ENCODE peak calls at places on chromosomes 6 and 20, in four cellular contexts. One of them, this sample, is unnamed. For H3K4me1, the result is how much of the 10 kb centered on the place peaks cover.

GRCh38 chr6:30167101-30167500 is 3.8 kb downstream of the TRIM15 start:
- DNase-seq in A549: no peak
- DNase-seq in uterus: no peak
- DNase-seq in esophagus squamous epithelium: no peak
- DNase-seq in this sample: no peak

GRCh38 chr20:584375-585301 is 25.5 kb downstream of the TCF15 start:
- DNase-seq in esophagus squamous epithelium: no peak
- DNase-seq in uterus: no peak
- DNase-seq in A549: no peak
- DNase-seq in this sample: no peak

GRCh38 chr6:41427642-41428401 is 92.4 kb downstream of the NCR2 start:
- DNase-seq in A549: no peak
- DNase-seq in esophagus squamous epithelium: no peak
- DNase-seq in uterus: peak
- DNase-seq in this sample: peak

GRCh38 chr20:64083380-64084208 is 604 bp downstream of the LKAAEAR1 start:
- DNase-seq in esophagus squamous epithelium: no peak
- DNase-seq in uterus: peak
- DNase-seq in A549: peak
- DNase-seq in this sample: peak

GRCh38 chr6:15885624-15886023 is 222.8 kb upstream of the DTNBP1 start:
- DNase-seq in esophagus squamous epithelium: no peak
- DNase-seq in A549: no peak
- DNase-seq in uterus: no peak
- DNase-seq in this sample: no peak

GRCh38 chr20:13430346-13431002 is 208.3 kb downstream of the TASP1 start:
- DNase-seq in A549: no peak
- DNase-seq in esophagus squamous epithelium: no peak
- DNase-seq in uterus: no peak
- DNase-seq in this sample: no peak

GRCh38 chr6:31163922-31164321 is 5.5 kb downstream of the TCF19 start:
- DNase-seq in A549: no peak
- DNase-seq in uterus: no peak
- DNase-seq in esophagus squamous epithelium: no peak
- DNase-seq in this sample: peak

GRCh38 chr6:134240664-134241431 is 77.1 kb downstream of the SGK1 start:
- DNase-seq in A549: no peak
- DNase-seq in uterus: no peak
- DNase-seq in esophagus squamous epithelium: peak
- DNase-seq in this sample: peak

GRCh38 chr20:62190639-62191411 is 8.0 kb downstream of the MTG2 start:
- DNase-seq in A549: no peak
- DNase-seq in uterus: no peak
- DNase-seq in esophagus squamous epithelium: no peak
- DNase-seq in this sample: no peak

GRCh38 chr6:94733066-94733465 is 844.3 kb upstream of the MANEA start:
- DNase-seq in A549: no peak
- DNase-seq in uterus: no peak
- DNase-seq in esophagus squamous epithelium: no peak
- DNase-seq in this sample: no peak

GRCh38 chr6:130385059-130385695 is 19.4 kb downstream of the TMEM200A start:
- DNase-seq in esophagus squamous epithelium: no peak
- DNase-seq in uterus: no peak
- DNase-seq in A549: no peak
- DNase-seq in this sample: no peak

GRCh38 chr20:1507276-1507675 is 16.1 kb upstream of the SIRPB2 start:
- DNase-seq in A549: no peak
- DNase-seq in uterus: no peak
- DNase-seq in esophagus squamous epithelium: no peak
- DNase-seq in this sample: no peak

GRCh38 chr20:23078994-23079364 is 7.1 kb downstream of the CD93 start:
- DNase-seq in A549: no peak
- DNase-seq in uterus: no peak
- DNase-seq in esophagus squamous epithelium: no peak
- DNase-seq in this sample: no peak

GRCh38 chr6:30202366-30202765 is 10.8 kb downstream of the TRIM26 start:
- DNase-seq in A549: no peak
- DNase-seq in esophagus squamous epithelium: no peak
- DNase-seq in uterus: no peak
- DNase-seq in this sample: no peak

GRCh38 chr6:80304014-80304413 is 197.5 kb downstream of the BCKDHB start:
- DNase-seq in uterus: no peak
- DNase-seq in esophagus squamous epithelium: no peak
- DNase-seq in A549: no peak
- DNase-seq in this sample: no peak

GRCh38 chr20:34536798-34537394 is 20.7 kb downstream of the DYNLRB1 start:
- DNase-seq in uterus: peak
- DNase-seq in esophagus squamous epithelium: no peak
- DNase-seq in A549: no peak
- DNase-seq in this sample: peak

GRCh38 chr6:34052071-34052825 is 93.6 kb downstream of the GRM4 start:
- DNase-seq in esophagus squamous epithelium: no peak
- DNase-seq in uterus: no peak
- DNase-seq in A549: no peak
- DNase-seq in this sample: no peak

GRCh38 chr6:31771992-31772358 is 5.2 kb downstream of the VWA7 start:
- DNase-seq in esophagus squamous epithelium: no peak
- DNase-seq in A549: no peak
- DNase-seq in uterus: no peak
- DNase-seq in this sample: no peak

GRCh38 chr6:152399409-152399808 is 237.8 kb downstream of the SYNE1 start:
- DNase-seq in uterus: no peak
- DNase-seq in A549: no peak
- DNase-seq in esophagus squamous epithelium: no peak
- DNase-seq in this sample: peak

GRCh38 chr6:113560376-113560775 is 296.8 kb upstream of the MARCKS start:
- DNase-seq in A549: no peak
- DNase-seq in esophagus squamous epithelium: no peak
- DNase-seq in uterus: no peak
- DNase-seq in this sample: no peak

GRCh38 chr6:69693749-69694148 is 103.1 kb downstream of the LMBRD1 start:
- DNase-seq in A549: no peak
- DNase-seq in uterus: no peak
- DNase-seq in esophagus squamous epithelium: no peak
- DNase-seq in this sample: no peak

GRCh38 chr6:158044525-158044888 is 62.8 kb downstream of the SYNJ2 start:
- DNase-seq in A549: no peak
- DNase-seq in esophagus squamous epithelium: no peak
- DNase-seq in uterus: no peak
- DNase-seq in this sample: no peak
- H3K4me1 ChIP-seq in A549: half or more
- H3K4me1 ChIP-seq in esophagus squamous epithelium: under half
- H3K4me1 ChIP-seq in uterus: under half
- H3K4me1 ChIP-seq in this sample: under half

DNA sequence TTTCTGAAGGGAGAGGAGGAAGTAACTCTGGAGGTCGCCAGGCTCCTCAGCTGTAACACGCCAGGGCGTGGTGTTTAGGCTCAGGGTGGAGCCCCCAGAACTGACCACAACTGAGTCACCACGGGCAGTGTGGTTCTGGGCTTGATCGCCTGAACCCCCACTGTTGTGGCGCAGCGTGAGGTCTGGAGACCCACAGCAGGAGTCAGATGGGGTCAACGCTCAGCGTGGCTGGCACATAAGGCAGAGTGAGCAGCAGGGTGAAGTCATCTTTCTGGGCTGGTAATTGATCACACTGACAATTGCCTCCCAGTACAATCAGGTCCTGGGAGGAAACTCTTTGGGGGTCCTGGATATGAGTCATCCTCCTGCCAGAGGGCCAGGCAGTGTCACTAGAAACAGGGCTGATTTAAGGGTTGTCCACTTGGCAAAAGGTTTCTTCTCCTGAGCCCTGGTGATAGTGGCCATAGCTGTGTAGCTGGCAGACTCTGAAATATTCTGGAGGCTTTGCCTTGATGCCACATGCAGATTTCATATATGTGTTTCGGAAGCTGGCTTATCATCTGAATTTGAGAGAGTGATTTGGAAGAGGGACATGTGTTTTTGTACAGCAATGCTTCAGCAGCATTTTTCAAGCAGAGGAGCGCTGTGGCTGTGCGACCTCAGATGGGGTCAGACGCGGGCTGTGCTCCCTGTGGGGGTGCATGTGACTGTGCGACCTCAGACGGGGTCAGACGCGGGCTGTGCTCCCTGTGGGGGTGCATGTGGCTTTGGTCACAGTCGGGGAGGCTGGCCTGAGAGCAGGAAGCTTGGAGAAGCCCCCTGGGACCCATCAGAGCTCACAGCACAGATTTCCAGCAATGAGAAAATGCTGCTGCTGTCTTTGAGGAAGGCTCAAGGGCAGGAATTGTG is 50.0 kb downstream of the SYNJ2 start:
- DNase-seq in A549: no peak
- DNase-seq in uterus: peak
- DNase-seq in esophagus squamous epithelium: no peak
- DNase-seq in this sample: peak
- TF ChIP-seq POLR2A in A549: no peak
- TF ChIP-seq POLR2A in uterus: no peak
- TF ChIP-seq POLR2A in esophagus squamous epithelium: no peak
- TF ChIP-seq POLR2A in this sample: no peak

GRCh38 chr20:31698803-31699718 is 23.6 kb downstream of the BCL2L1 start:
- DNase-seq in A549: peak
- DNase-seq in uterus: peak
- DNase-seq in esophagus squamous epithelium: no peak
- DNase-seq in this sample: peak

GRCh38 chr20:31699801-31700728 is 22.6 kb downstream of the BCL2L1 start:
- DNase-seq in uterus: no peak
- DNase-seq in A549: no peak
- DNase-seq in esophagus squamous epithelium: no peak
- DNase-seq in this sample: no peak

GRCh38 chr20:31695849-31696804 is 26.5 kb downstream of the BCL2L1 start:
- DNase-seq in uterus: no peak
- DNase-seq in esophagus squamous epithelium: no peak
- DNase-seq in A549: peak
- DNase-seq in this sample: no peak

GRCh38 chr20:31700747-31701146 is 21.9 kb downstream of the BCL2L1 start:
- DNase-seq in esophagus squamous epithelium: no peak
- DNase-seq in uterus: no peak
- DNase-seq in A549: no peak
- DNase-seq in this sample: no peak

DNA sequence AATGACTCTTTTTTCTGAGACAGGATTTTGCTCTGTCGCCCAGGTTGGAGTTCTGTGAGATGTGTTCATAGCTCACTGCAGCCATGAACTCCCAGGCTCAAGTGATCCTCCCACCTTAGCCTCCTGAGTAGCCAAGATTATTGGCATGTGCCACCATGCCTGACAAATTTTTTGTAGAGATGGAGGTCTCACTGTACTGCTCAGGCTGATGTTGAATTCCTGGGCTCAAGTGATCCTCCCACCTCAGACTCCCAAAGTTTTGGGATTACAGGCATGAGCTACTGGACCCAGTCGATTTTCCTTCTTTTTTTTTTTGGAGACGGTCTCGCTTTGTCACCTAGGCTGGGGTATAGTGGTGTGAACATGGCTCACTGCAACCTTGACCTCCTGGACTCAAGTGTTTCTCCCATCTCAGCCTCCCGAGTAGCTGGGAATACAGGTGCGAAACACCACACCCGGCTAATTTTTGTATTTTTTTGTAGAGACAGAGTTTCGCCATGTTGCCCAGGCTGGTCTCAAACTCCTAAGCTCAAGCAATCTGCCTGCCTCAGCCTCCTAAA is 24.3 kb downstream of the BCL2L1 start:
- DNase-seq in A549: no peak
- DNase-seq in uterus: no peak
- DNase-seq in esophagus squamous epithelium: no peak
- DNase-seq in this sample: no peak
- H3K27ac ChIP-seq in A549: peak
- H3K27ac ChIP-seq in uterus: peak
- H3K27ac ChIP-seq in esophagus squamous epithelium: peak
- H3K27ac ChIP-seq in this sample: peak

GRCh38 chr6:5996701-5997419 is 9.9 kb downstream of the NRN1 start:
- DNase-seq in esophagus squamous epithelium: no peak
- DNase-seq in uterus: no peak
- DNase-seq in A549: no peak
- DNase-seq in this sample: peak
- H3K4me1 ChIP-seq in esophagus squamous epithelium: under half
- H3K4me1 ChIP-seq in uterus: under half
- H3K4me1 ChIP-seq in A549: under half
- H3K4me1 ChIP-seq in this sample: under half

DNA sequence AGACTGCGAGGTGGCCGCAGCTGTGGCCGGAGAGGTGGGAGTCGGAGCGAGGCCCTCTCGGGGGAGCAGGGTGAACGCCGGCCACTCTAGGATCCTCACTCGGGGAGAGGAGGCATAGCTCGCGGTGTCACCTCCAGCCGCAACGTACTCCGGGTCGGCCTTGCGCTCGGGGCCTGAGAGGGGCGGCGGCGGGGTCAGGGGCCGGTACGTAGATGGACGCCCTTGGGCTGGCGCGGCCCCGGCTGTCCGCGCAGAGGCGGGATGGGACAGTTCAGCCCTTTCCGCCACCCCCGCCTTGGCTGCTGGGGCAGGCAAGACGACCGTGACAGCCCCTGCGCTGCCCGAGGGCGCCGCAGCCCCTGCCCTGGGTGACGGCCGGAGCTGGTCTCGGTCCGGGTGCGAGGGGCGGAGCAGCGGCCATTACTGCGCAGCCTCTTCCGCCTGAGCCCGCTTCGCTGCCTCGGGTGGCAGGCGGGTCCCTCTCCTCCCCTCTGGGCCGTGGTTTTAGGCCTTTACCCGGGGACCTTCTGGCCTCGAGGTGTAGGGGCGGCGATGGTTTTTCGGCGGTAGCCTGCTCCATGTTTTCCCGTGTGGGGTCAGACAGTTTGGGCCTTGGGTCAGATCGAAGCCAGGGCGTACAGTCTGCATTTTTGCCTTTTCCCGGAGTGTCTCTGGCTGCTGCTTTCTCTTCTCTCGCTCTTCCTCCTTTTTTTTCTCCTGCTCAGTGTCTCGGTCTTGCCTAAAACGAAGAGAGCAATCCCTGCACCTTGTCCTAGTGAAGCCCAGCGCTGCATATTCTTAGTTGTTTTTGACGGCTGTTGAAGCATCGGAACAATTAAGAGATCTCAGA is 453 bp downstream of the RNF146 start:
- DNase-seq in esophagus squamous epithelium: peak
- DNase-seq in uterus: peak
- DNase-seq in A549: peak
- DNase-seq in this sample: peak
- TF ChIP-seq POLR2A in esophagus squamous epithelium: no peak
- TF ChIP-seq POLR2A in uterus: peak
- TF ChIP-seq POLR2A in A549: peak
- TF ChIP-seq POLR2A in this sample: peak

This sample was measured in body of pancreas.